ENCODE peak calls at places on chromosome 4, in five cellular contexts. N is lower leg skin, S is body of pancreas, Y is transverse colon, E is NB4. T is an unnamed sample.

GRCh38 chr4:94961420-94961819 is 203.7 kb downstream of the BMPR1B start:
- DNase-seq in N (no peak), Y (no peak), E (no peak), S (no peak), T (no peak)

GRCh38 chr4:2830632-2831610 is 12.7 kb upstream of the ADD1 start:
- DNase-seq in N (peak; percentile 83), S (no peak), Y (peak; percentile 6), E (no peak), T (no peak)

GRCh38 chr4:57926311-57926710 is 816.1 kb upstream of the IGFBP7 start:
- DNase-seq in Y (no peak), N (no peak), S (no peak), E (no peak), T (no peak)

GRCh38 chr4:78480286-78480685 is 71.3 kb upstream of the ANXA3 start:
- DNase-seq in Y (no peak), E (no peak), N (no peak), S (no peak), T (no peak)

GRCh38 chr4:77176606-77177005 is 19.6 kb downstream of the CCNG2 start:
- DNase-seq in S (no peak), Y (no peak), N (no peak), E (no peak), T (no peak)

GRCh38 chr4:47104986-47105385 is 73.6 kb downstream of the GABRB1 start:
- DNase-seq in Y (no peak), S (no peak), N (no peak), E (no peak), T (no peak)

GRCh38 chr4:27239651-27240050 is 379.0 kb downstream of the STIM2 start:
- DNase-seq in Y (no peak), N (no peak), E (no peak), S (no peak), T (no peak)

GRCh38 chr4:109985993-109986640 is 73.4 kb downstream of the EGF start:
- DNase-seq in S (no peak), Y (no peak), E (no peak), N (no peak), T (no peak)

GRCh38 chr4:2222838-2223237 is 19.1 kb downstream of the HAUS3 start:
- DNase-seq in E (no peak), N (no peak), Y (no peak), S (peak; percentile 75), T (no peak)

GRCh38 chr4:8319061-8319460 is 49.5 kb downstream of the HTRA3 start:
- DNase-seq in S (no peak), N (peak; percentile 52), Y (no peak), E (no peak), T (no peak)

GRCh38 chr4:176191974-176192373 is 3.4 kb downstream of the SPATA4 start:
- DNase-seq in E (no peak), N (no peak), S (no peak), Y (no peak), T (no peak)

GRCh38 chr4:103423261-103423660 is 225.1 kb upstream of the CENPE start:
- DNase-seq in E (no peak), S (no peak), Y (no peak), N (no peak), T (no peak)

GRCh38 chr4:181008164-181008563 is 1235.0 kb upstream of the TENM3 start:
- DNase-seq in N (no peak), Y (no peak), S (no peak), E (no peak), T (no peak)

GRCh38 chr4:109978704-109979103 is 66.0 kb downstream of the EGF start:
- DNase-seq in Y (no peak), E (no peak), N (no peak), S (no peak), T (no peak)

GRCh38 chr4:47528651-47529050 is 43.6 kb downstream of the ATP10D start:
- DNase-seq in Y (no peak), N (no peak), S (no peak), E (no peak), T (no peak)

GRCh38 chr4:107034982-107035710 is 967 bp downstream of the DKK2 start:
- DNase-seq in Y (peak; percentile 6), S (no peak), N (peak; percentile 86), E (no peak), T (peak; percentile 13)

GRCh38 chr4:63620271-63620670 is 789.0 kb downstream of the TECRL start:
- DNase-seq in N (no peak), E (no peak), S (no peak), Y (no peak), T (no peak)

GRCh38 chr4:94746746-94747145 is 11.0 kb upstream of the BMPR1B start:
- DNase-seq in N (no peak), Y (no peak), E (no peak), S (no peak), T (no peak)

GRCh38 chr4:118684873-118685811 is at the start of gene METTL14:
- DNase-seq in E (peak; percentile 95), N (peak; percentile 98), Y (peak; percentile 93), S (peak; percentile 94), T (peak; percentile 93)
- TF ChIP-seq POLR2A in E (peak; percentile 65), N (no peak), Y (peak; percentile 61), S (no peak), T (peak; percentile 54)

DNA sequence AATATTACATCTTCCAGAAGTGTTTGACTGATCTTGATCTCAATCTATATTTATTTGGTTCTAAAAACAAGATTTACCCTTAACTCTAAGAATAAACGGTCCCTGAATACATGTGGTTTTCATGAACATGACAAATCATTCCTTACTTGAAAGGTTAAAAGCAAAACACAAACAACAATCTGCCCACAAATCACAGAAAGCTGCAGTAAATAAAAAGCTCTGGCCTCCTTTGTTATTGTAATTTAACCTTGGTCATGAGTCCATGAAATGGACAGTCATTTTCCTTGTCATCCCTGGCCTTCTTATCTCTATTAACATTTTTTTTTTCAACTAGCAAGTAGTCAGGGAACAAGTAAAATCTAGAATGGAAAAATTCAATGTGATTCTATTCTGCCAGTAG is 92.7 kb downstream of the SCD5 start:
- DNase-seq in N (no peak), Y (no peak), S (no peak), E (no peak), T (no peak)
- TF ChIP-seq POLR2A in N (no peak), Y (no peak), S (no peak), E (no peak), T (no peak)

DNA sequence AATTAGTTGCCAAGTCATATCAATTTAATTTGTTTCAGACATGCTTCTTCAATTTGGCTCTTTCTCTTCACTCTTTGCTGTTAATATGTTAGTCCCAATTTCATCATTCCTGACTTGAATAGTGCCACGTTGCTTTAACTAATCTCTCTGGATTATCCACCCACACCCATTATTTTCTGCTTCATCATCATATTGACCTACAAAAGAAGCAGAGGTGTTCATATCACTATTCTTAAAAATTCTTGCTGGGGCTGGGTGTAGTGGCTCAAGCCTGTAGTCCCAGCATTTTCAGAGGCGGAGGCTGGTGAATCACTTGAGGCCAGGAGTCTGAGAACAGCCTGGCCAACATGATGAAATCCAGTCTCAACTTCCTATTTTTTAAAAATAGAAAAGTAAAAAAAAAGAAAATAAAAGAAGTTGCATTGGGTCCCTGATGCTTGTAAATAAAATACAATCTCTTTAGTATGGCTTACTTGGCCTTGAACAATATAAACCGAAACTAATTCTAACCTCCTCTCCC is 65.7 kb upstream of the KCNIP4 start:
- DNase-seq in E (peak; percentile 52), S (no peak), Y (no peak), N (no peak), T (no peak)
- TF ChIP-seq POLR2A in E (no peak), S (no peak), Y (no peak), N (no peak), T (no peak)

GRCh38 chr4:88693792-88694191 is 3.8 kb downstream of the NAP1L5 start:
- DNase-seq in Y (no peak), E (no peak), N (no peak), S (no peak), T (no peak)

GRCh38 chr4:88698539-88698938 is 910 bp upstream of the NAP1L5 start:
- DNase-seq in E (no peak), N (no peak), S (no peak), Y (no peak), T (no peak)

GRCh38 chr4:88697113-88697512 is 516 bp downstream of the NAP1L5 start:
- DNase-seq in S (no peak), N (no peak), E (peak; percentile 4), Y (peak; percentile 16), T (peak; percentile 48)

GRCh38 chr4:88696620-88697019 is 1.0 kb downstream of the NAP1L5 start:
- DNase-seq in E (no peak), N (no peak), Y (no peak), S (no peak), T (no peak)

DNA sequence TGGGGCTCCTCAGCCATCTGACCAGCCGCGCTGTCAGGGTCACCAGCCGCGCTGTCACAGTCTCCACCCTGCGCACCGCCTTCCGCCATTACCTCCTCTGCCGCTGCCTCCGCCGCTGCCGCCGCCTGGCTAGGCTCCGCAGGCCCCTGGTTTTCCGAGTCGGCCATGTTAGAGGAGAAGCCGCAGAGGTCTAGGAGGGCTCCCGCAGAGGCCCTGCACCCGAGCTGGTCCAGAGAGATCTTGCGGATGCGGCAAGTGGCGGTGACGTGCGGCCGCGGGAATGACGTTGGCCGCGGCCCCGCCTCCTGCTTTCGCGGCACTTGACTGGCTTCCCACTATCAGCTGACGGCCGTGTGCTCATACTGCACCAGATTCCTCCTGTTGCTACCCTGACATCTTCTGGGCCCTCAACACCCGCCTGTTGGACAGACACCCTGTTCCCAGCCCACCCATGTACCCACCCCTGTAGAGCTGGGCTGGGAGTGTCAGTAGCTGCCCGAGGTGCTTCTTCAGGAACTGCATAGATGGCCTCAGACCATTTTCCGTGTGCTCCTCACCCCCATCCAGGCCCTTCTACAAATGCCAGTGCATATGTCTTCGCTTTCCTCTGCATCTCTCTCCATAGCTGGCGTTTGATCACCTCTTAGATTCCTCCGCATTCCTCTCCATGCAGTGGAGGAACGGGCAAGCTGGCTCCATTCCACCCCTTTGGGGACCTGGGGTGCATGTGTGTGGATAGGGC is at the start of gene NAP1L5:
- DNase-seq in Y (peak; percentile 73), N (peak; percentile 92), E (peak; percentile 55), S (peak; percentile 63), T (peak; percentile 77)
- TF ChIP-seq POLR2A in Y (no peak), N (no peak), E (no peak), S (no peak), T (peak; percentile 44)

DNA sequence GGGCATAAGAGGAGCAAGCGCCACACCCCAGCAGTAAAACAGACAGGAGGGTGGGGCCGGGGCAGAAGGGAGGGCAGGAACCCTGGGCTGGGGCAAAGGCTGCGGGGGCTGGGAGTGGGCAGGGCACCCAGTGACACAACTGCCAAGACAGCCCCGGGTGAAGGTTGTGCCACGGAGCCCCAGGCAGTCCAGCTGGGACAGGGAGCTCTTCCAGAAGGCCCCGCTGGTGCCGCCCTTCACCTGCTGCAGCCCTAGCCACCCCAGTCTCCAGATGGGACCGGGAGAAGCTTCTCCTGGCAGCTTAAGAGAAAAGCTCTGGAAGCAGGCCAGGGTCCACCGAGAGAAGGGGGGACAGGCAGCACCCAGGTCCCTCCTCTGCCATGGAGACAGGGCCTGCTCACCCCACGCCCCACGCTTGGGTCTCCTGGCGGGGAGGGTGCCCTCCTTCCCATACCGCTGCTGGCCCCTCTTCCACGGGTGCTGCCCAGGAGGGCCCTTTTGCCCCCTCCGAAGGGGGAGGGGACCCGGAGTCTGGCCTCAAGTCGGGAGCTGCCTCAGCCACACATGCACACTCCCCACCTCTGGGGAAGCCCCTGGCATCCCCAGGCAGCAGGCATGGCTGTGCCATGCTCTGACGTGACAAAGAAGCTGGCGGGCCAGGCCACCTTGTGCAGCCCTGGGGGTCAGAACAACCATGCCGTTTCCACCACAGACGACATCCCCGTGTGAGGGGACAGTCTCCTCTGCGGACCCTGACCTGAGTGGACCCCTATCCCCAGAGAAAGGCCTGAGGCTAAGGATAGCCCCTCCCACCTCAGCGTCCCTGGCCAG is 1.5 kb downstream of the DGKQ start:
- DNase-seq in S (no peak), Y (peak; percentile 94), E (no peak), N (no peak), T (no peak)
- TF ChIP-seq POLR2A in S (no peak), Y (peak; percentile 95), E (no peak), N (no peak), T (no peak)